ENCODE peak calls at places on chromosomes 2 and 18, in eight cellular contexts. V, Z, K, A, L, G, C and R are unnamed samples.

GRCh38 chr2:60383421-60384117 is 169.9 kb downstream of the BCL11A start:
- DNase-seq in V (no peak), Z (peak; percentile 17), K (no peak), A (no peak), L (peak; percentile 16), G (no peak), C (no peak), R (no peak)

GRCh38 chr2:99485411-99485810 is 4.4 kb downstream of the REV1 start:
- DNase-seq in V (no peak), Z (no peak), K (no peak), A (no peak), L (no peak), G (no peak), C (no peak), R (no peak)

GRCh38 chr18:37434161-37434860 is 131.3 kb downstream of the CELF4 start:
- DNase-seq in V (no peak), Z (no peak), K (no peak), A (no peak), L (no peak), G (no peak), C (no peak), R (no peak)

GRCh38 chr2:35946431-35946991 is 409.1 kb upstream of the CRIM1 start:
- DNase-seq in V (no peak), Z (no peak), K (no peak), A (no peak), L (no peak), G (no peak), C (no peak), R (no peak)

GRCh38 chr18:67068608-67069007 is 447.9 kb downstream of the DSEL start:
- DNase-seq in V (no peak), Z (no peak), K (no peak), A (no peak), L (no peak), G (no peak), C (no peak), R (no peak)

GRCh38 chr2:144479659-144480058 is 40.3 kb downstream of the ZEB2 start:
- DNase-seq in V (no peak), Z (peak; percentile 53), K (no peak), A (no peak), L (no peak), G (peak; percentile 78), C (no peak), R (no peak)

GRCh38 chr2:46082531-46083485 is 214.4 kb upstream of the EPAS1 start:
- DNase-seq in V (peak; percentile 94), Z (no peak), K (no peak), A (no peak), L (peak; percentile 23), G (no peak), C (no peak), R (peak; percentile 96)

GRCh38 chr2:10635430-10635829 is 54.3 kb downstream of the NOL10 start:
- DNase-seq in V (no peak), Z (no peak), K (no peak), A (no peak), L (no peak), G (peak; percentile 7), C (no peak), R (no peak)

GRCh38 chr2:198127627-198128026 is 323.2 kb downstream of the PLCL1 start:
- DNase-seq in V (peak; percentile 60), Z (peak; percentile 77), K (peak; percentile 28), A (peak; percentile 7), L (peak; percentile 54), G (peak; percentile 70), C (peak; percentile 26), R (peak; percentile 39)

GRCh38 chr18:57660961-57661360 is 39.3 kb upstream of the NARS1 start:
- DNase-seq in V (peak; percentile 80), Z (no peak), K (peak; percentile 26), A (no peak), L (no peak), G (no peak), C (no peak), R (peak; percentile 76)

GRCh38 chr18:25278415-25278814 is 73.6 kb downstream of the ZNF521 start:
- DNase-seq in V (peak; percentile 20), Z (no peak), K (no peak), A (no peak), L (no peak), G (no peak), C (no peak), R (no peak)

GRCh38 chr2:217795067-217795466 is 207.7 kb downstream of the TNS1 start:
- DNase-seq in V (peak; percentile 22), Z (no peak), K (no peak), A (no peak), L (no peak), G (no peak), C (no peak), R (no peak)

GRCh38 chr2:240561325-240561971 is 1.3 kb downstream of the DUSP28 start:
- DNase-seq in V (peak; percentile 72), Z (no peak), K (no peak), A (peak; percentile 48), L (peak; percentile 88), G (no peak), C (no peak), R (peak; percentile 68)

GRCh38 chr18:69838620-69839411 is 108.9 kb downstream of the CD226 start:
- DNase-seq in V (no peak), Z (peak; percentile 81), K (peak; percentile 67), A (peak; percentile 10), L (peak; percentile 61), G (peak; percentile 80), C (peak; percentile 29), R (no peak)

GRCh38 chr2:231985823-231986261 is 24.3 kb downstream of the DIS3L2 start:
- DNase-seq in V (no peak), Z (peak; percentile 73), K (peak; percentile 31), A (no peak), L (no peak), G (peak; percentile 51), C (no peak), R (no peak)

GRCh38 chr18:69217271-69217670 is 183.4 kb upstream of the DOK6 start:
- DNase-seq in V (no peak), Z (no peak), K (no peak), A (no peak), L (no peak), G (no peak), C (no peak), R (no peak)

GRCh38 chr2:239274391-239275001 is 126.3 kb downstream of the HDAC4 start:
- DNase-seq in V (peak; percentile 89), Z (no peak), K (peak; percentile 81), A (peak; percentile 83), L (peak; percentile 45), G (no peak), C (peak; percentile 75), R (peak; percentile 84)

GRCh38 chr2:239276813-239277193 is 124.0 kb downstream of the HDAC4 start:
- DNase-seq in V (no peak), Z (no peak), K (no peak), A (no peak), L (no peak), G (no peak), C (no peak), R (no peak)

GRCh38 chr2:239275871-239276812 is 124.7 kb downstream of the HDAC4 start:
- DNase-seq in V (peak; percentile 52), Z (no peak), K (peak; percentile 48), A (peak; percentile 46), L (no peak), G (no peak), C (peak; percentile 90), R (peak; percentile 34)

GRCh38 chr2:239273280-239274234 is 127.3 kb downstream of the HDAC4 start:
- DNase-seq in V (no peak), Z (no peak), K (no peak), A (no peak), L (no peak), G (no peak), C (no peak), R (no peak)

DNA sequence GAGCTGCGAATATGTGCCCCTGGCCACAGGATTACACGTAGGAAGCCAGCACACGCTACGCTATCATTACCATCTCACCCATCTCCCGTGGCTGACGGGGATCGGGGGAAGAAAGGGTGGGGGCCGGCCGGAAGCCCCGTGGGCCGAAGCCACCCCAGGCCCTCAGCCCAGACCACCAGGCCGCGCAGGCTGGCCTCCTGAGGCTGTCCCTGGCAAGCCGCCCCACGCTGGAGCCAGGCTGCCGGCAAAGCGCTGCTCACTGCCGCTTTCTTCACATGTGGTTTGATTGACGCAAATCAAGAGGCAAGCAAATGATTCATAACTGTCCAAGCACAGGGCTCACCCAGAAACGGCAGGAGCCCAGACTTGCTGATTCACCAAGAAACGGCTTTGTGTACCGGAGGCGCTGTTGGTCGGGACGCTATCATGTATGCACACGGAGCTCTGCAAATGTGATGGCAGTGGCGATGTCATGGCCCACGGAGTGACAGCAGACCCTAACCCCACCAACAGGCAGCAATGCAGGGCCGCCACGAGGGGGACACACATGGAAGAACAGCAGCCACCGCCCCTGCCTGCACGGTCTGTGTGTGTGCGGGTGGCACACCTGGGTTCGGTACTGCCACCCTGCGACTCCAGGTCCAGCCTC is 125.7 kb downstream of the HDAC4 start:
- DNase-seq in V (peak; percentile 98), Z (no peak), K (peak; percentile 60), A (peak; percentile 87), L (peak; percentile 87), G (no peak), C (peak; percentile 90), R (peak; percentile 97)
- H3K4me2 ChIP-seq in V (peak overlapping the region; percentile 87), Z (no peak overlapping the region), K (peak overlapping the region; percentile 87), A (peak overlapping the region; percentile 95), L (peak overlapping the region; percentile 79), G (no peak overlapping the region), C (peak overlapping the region; percentile 74), R (peak overlapping the region; percentile 80)

GRCh38 chr2:73877071-73877802 is 15.6 kb upstream of the ACTG2 start:
- DNase-seq in V (no peak), Z (no peak), K (no peak), A (no peak), L (no peak), G (no peak), C (no peak), R (no peak)
- H3K4me3 ChIP-seq in V (no peak overlapping the region), Z (no peak overlapping the region), K (no peak overlapping the region), A (no peak overlapping the region), L (no peak overlapping the region), G (no peak overlapping the region), C (no peak overlapping the region), R (no peak overlapping the region)

DNA sequence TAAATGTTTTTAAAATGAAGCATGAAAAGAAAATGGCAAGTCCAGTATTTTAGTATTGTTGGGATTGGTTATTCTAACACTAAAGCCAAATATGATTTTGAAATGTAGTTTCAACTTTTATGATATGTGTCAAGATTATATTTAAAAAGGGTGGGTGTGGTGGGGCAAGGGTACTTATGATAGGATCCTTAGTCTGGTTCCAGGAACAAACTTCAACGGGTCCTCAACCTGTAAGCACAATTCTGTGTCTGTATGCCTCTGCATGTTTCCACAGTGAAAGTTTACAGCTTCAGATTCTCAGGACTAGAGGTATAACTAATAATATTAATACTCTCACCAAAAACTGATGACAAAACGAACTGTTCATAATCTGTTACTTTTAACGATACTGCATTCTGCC is 5.8 kb downstream of the USP34 start:
- DNase-seq in V (no peak), Z (no peak), K (no peak), A (no peak), L (no peak), G (no peak), C (no peak), R (no peak)
- H3K4me2 ChIP-seq in V (no peak overlapping the region), Z (no peak overlapping the region), K (peak overlapping the region; percentile 85), A (no peak overlapping the region), L (no peak overlapping the region), G (no peak overlapping the region), C (no peak overlapping the region), R (no peak overlapping the region)

DNA sequence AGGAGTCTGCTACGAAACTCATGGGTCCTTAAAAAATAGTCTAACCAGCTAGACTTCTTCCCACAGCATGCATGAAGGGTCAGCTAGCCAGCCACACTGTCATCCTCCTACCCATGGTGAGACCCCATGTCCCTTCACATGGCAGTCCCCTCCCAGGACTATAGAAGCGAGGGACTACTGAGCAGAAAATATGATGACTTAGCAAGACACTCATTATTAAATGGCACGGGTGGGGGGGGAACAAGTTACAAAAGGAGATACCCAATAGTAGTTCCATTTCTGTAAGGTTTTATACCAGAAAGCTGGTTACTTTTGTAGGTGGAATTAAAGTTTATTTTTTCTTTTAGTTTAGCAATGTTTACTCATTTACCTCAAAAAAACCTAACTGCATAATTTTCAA is 31.5 kb downstream of the ST8SIA5 start:
- DNase-seq in V (no peak), Z (no peak), K (no peak), A (no peak), L (no peak), G (no peak), C (no peak), R (no peak)
- H3K4me3 ChIP-seq in V (no peak overlapping the region), Z (no peak overlapping the region), K (no peak overlapping the region), A (no peak overlapping the region), L (no peak overlapping the region), G (no peak overlapping the region), C (no peak overlapping the region), R (no peak overlapping the region)